ENCODE peak calls at places on chromosomes 11 and 22, in four cellular contexts. G is fibroblast of the aortic adventitia, S is T47D, V is iris pigment epithelial cell. D is an unnamed sample.

GRCh38 chr11:11450744-11451362 is 97.8 kb upstream of the CSNK2A3 start:
- DNase-seq in G (peak), S (no peak), V (peak), D (peak)

GRCh38 chr11:46410021-46410420 is 18.4 kb upstream of the CHRM4 start:
- DNase-seq in G (no peak), S (peak), V (no peak), D (no peak)

GRCh38 chr11:73475549-73475948 is 99.3 kb downstream of the RELT start:
- DNase-seq in G (no peak), S (no peak), V (no peak), D (no peak)

GRCh38 chr11:67668191-67668551 is 6.3 kb downstream of the ALDH3B2 start:
- DNase-seq in G (no peak), S (no peak), V (no peak), D (no peak)

GRCh38 chr11:116698080-116698479 is 74.7 kb downstream of the BUD13 start:
- DNase-seq in G (no peak), S (no peak), V (no peak), D (no peak)

GRCh38 chr11:95877288-95877687 is 46.6 kb downstream of the MTMR2 start:
- DNase-seq in G (peak), S (no peak), V (peak), D (peak)

GRCh38 chr11:30821438-30821965 is 235.3 kb upstream of the MPPED2 start:
- DNase-seq in G (no peak), S (no peak), V (no peak), D (no peak)

GRCh38 chr11:134758342-134758931 is 346.4 kb upstream of the B3GAT1 start:
- DNase-seq in G (no peak), S (no peak), V (no peak), D (no peak)

GRCh38 chr11:10019906-10020682 is 273.9 kb downstream of the SBF2 start:
- DNase-seq in G (no peak), S (peak), V (no peak), D (no peak)

GRCh38 chr11:2517386-2518064 is 72.7 kb downstream of the KCNQ1 start:
- DNase-seq in G (no peak), S (no peak), V (no peak), D (no peak)

GRCh38 chr11:14380125-14380936 is 21.3 kb upstream of the RRAS2 start:
- DNase-seq in G (no peak), S (no peak), V (no peak), D (no peak)

GRCh38 chr22:45211848-45212247 is 28.8 kb downstream of the KIAA0930 start:
- DNase-seq in G (peak), S (no peak), V (no peak), D (no peak)

GRCh38 chr11:34344410-34345011 is 13.3 kb downstream of the ABTB2 start:
- DNase-seq in G (no peak), S (no peak), V (no peak), D (peak)

GRCh38 chr11:41943671-41944070 is 484.2 kb upstream of the LRRC4C start:
- DNase-seq in G (no peak), S (no peak), V (no peak), D (no peak)